ENCODE peak calls at places on chromosomes 2 and 18, in ten cellular contexts. P is aorta, T is NCI-H2081, A is H4, Z is glomerular endothelial cell, G is ACHN, U is kidney glomerular epithelial cell, X is activated T-cell treated with anti-CD3 and anti-CD28 coated beads for 1 hour, W is RCC 7860, F is anterior cingulate cortex. R is an unnamed sample.

GRCh38 chr2:45741451-45741850 is 90.0 kb downstream of the PRKCE start:
- DNase-seq in P (no peak), T (no peak), A (no peak), Z (no peak), G (no peak), U (no peak), X (no peak), W (no peak), F (no peak), R (peak)

GRCh38 chr2:74014813-74015212 is 30.1 kb downstream of the TET3 start:
- DNase-seq in P (no peak), T (no peak), A (no peak), Z (no peak), G (no peak), U (no peak), X (no peak), W (no peak), F (no peak), R (no peak)

GRCh38 chr2:124318913-124319312 is 293.8 kb downstream of the CNTNAP5 start:
- DNase-seq in P (no peak), T (no peak), A (no peak), Z (no peak), G (no peak), U (no peak), X (no peak), W (no peak), F (no peak), R (no peak)

GRCh38 chr2:211875488-211875887 is 663.1 kb downstream of the ERBB4 start:
- DNase-seq in P (no peak), T (no peak), A (no peak), Z (no peak), G (no peak), U (no peak), X (no peak), W (no peak), F (no peak), R (no peak)

GRCh38 chr2:189350515-189351209 is 90.6 kb upstream of the WDR75 start:
- DNase-seq in P (no peak), T (no peak), A (peak), Z (no peak), G (no peak), U (peak), X (no peak), W (peak), F (no peak), R (no peak)

GRCh38 chr2:145638675-145639074 is 1118.8 kb upstream of the ZEB2 start:
- DNase-seq in P (no peak), T (no peak), A (no peak), Z (no peak), G (no peak), U (no peak), X (no peak), W (no peak), F (no peak), R (no peak)

GRCh38 chr18:60146220-60146960 is 226.2 kb downstream of the MC4R start:
- DNase-seq in P (no peak), T (no peak), A (no peak), Z (no peak), G (no peak), U (no peak), X (no peak), W (no peak), F (no peak), R (no peak)

GRCh38 chr2:27042159-27042661 is 9.3 kb upstream of the AGBL5 start:
- DNase-seq in P (no peak), T (no peak), A (no peak), Z (no peak), G (no peak), U (no peak), X (no peak), W (no peak), F (no peak), R (no peak)

GRCh38 chr2:234330902-234331301 is 166.0 kb downstream of the ARL4C start:
- DNase-seq in P (no peak), T (no peak), A (no peak), Z (no peak), G (no peak), U (no peak), X (no peak), W (no peak), F (no peak), R (no peak)

GRCh38 chr2:2706306-2706705 is 375.2 kb upstream of the MYT1L start:
- DNase-seq in P (no peak), T (no peak), A (no peak), Z (no peak), G (no peak), U (no peak), X (no peak), W (no peak), F (no peak), R (no peak)

GRCh38 chr18:37419272-37419671 is 146.3 kb downstream of the CELF4 start:
- DNase-seq in P (no peak), T (no peak), A (peak), Z (no peak), G (peak), U (peak), X (no peak), W (peak), F (no peak), R (no peak)

GRCh38 chr18:45935591-45936335 is 31.4 kb downstream of the EPG5 start:
- DNase-seq in P (no peak), T (no peak), A (no peak), Z (no peak), G (peak), U (peak), X (no peak), W (peak), F (no peak), R (no peak)

GRCh38 chr2:222423186-222423585 is 1.2 kb upstream of the SGPP2 start:
- DNase-seq in P (no peak), T (no peak), A (no peak), Z (no peak), G (no peak), U (no peak), X (no peak), W (no peak), F (no peak), R (no peak)

GRCh38 chr2:24818721-24819167 is 25.5 kb downstream of the CENPO start:
- DNase-seq in P (peak), T (no peak), A (no peak), Z (no peak), G (no peak), U (no peak), X (no peak), W (no peak), F (no peak), R (no peak)

GRCh38 chr2:158815650-158816049 is 20.5 kb downstream of the DAPL1 start:
- DNase-seq in P (no peak), T (no peak), A (no peak), Z (no peak), G (no peak), U (no peak), X (no peak), W (no peak), F (no peak), R (no peak)

GRCh38 chr2:211745295-211746097 is 793.1 kb downstream of the ERBB4 start:
- DNase-seq in P (no peak), T (peak), A (peak), Z (no peak), G (peak), U (peak), X (no peak), W (peak), F (no peak), R (peak)

GRCh38 chr2:210873631-210874030 is 317.2 kb downstream of the CPS1 start:
- DNase-seq in P (no peak), T (no peak), A (no peak), Z (no peak), G (no peak), U (no peak), X (no peak), W (no peak), F (no peak), R (no peak)

GRCh38 chr2:214322662-214323061 is 88.2 kb upstream of the VWC2L start:
- DNase-seq in P (no peak), T (no peak), A (no peak), Z (no peak), G (no peak), U (no peak), X (no peak), W (no peak), F (no peak), R (no peak)

GRCh38 chr2:27322301-27322765 is 564 bp downstream of the MPV17 start:
- DNase-seq in P (no peak), T (no peak), A (no peak), Z (no peak), G (peak), U (no peak), X (no peak), W (peak), F (no peak), R (no peak)

GRCh38 chr18:46842583-46842982 is 74.7 kb downstream of the PIAS2 start:
- DNase-seq in P (no peak), T (no peak), A (no peak), Z (no peak), G (no peak), U (no peak), X (no peak), W (no peak), F (no peak), R (no peak)

GRCh38 chr2:120884406-120885290 is 149.0 kb downstream of the GLI2 start:
- DNase-seq in P (peak), T (no peak), A (no peak), Z (no peak), G (no peak), U (no peak), X (no peak), W (no peak), F (no peak), R (no peak)